ENCODE peak calls at places on chromosomes 6 and 20, in ten cellular contexts. D, B, Q, R, W, S, Z, C, H and Y are unnamed samples.

GRCh38 chr6:122610690-122611455 is 668 bp downstream of the PKIB start:
- DNase-seq in R (no peak), B (peak), S (no peak), C (peak), W (peak), Z (peak), Q (no peak), H (no peak), D (peak), Y (peak)

GRCh38 chr6:3601570-3601969 is 144.7 kb upstream of the SLC22A23 start:
- DNase-seq in W (no peak), D (no peak), R (no peak), Q (no peak), S (no peak), B (no peak), H (no peak), C (no peak), Z (no peak), Y (no peak)

GRCh38 chr20:57089701-57090144 is 176.7 kb downstream of the BMP7 start:
- DNase-seq in R (peak), C (peak), B (peak), Q (no peak), D (peak), H (peak), Z (no peak), S (no peak), W (peak), Y (no peak)

GRCh38 chr6:131978522-131978921 is 27.4 kb upstream of the CCN2 start:
- DNase-seq in Z (no peak), C (no peak), R (no peak), D (no peak), Q (no peak), H (no peak), S (no peak), W (no peak), B (no peak), Y (no peak)

GRCh38 chr20:33840759-33841438 is 29.8 kb downstream of the CHMP4B start:
- DNase-seq in C (no peak), Z (no peak), Q (no peak), B (no peak), S (no peak), D (no peak), W (no peak), R (no peak), H (no peak), Y (no peak)

GRCh38 chr6:167930300-167930699 is 67.2 kb upstream of the KIF25 start:
- DNase-seq in B (no peak), H (no peak), D (no peak), S (peak), Z (no peak), R (peak), Q (no peak), W (no peak), C (no peak), Y (no peak)

GRCh38 chr20:25059487-25059820 is 1.5 kb upstream of the ACSS1 start:
- DNase-seq in S (no peak), C (no peak), D (no peak), R (no peak), Q (no peak), Z (no peak), B (no peak), W (no peak), H (no peak), Y (no peak)

GRCh38 chr20:12597491-12597890 is 411.3 kb upstream of the SPTLC3 start:
- DNase-seq in B (no peak), R (no peak), Q (no peak), C (no peak), S (no peak), Z (no peak), W (no peak), H (no peak), D (no peak), Y (no peak)

GRCh38 chr20:46308258-46309157 is at the start of gene CDH22:
- DNase-seq in C (no peak), W (no peak), Z (peak), Q (peak), H (no peak), S (no peak), R (peak), D (peak), B (no peak), Y (no peak)

GRCh38 chr20:16179919-16180318 is 393.3 kb downstream of the KIF16B start:
- DNase-seq in H (no peak), Q (no peak), B (no peak), S (no peak), D (no peak), R (no peak), Z (no peak), C (no peak), W (no peak), Y (no peak)

GRCh38 chr20:43824699-43825402 is 89.8 kb upstream of the TOX2 start:
- DNase-seq in Z (no peak), C (no peak), R (peak), B (no peak), S (peak), Q (peak), W (no peak), H (no peak), D (peak), Y (no peak)

GRCh38 chr20:50992733-50993457 is 30.0 kb downstream of the KCNG1 start:
- DNase-seq in D (peak), S (peak), Z (peak), C (peak), R (peak), Q (peak), H (peak), W (no peak), B (peak), Y (no peak)

GRCh38 chr6:46113370-46113769 is 16.4 kb upstream of the ENPP4 start:
- DNase-seq in Q (no peak), B (no peak), S (no peak), D (no peak), W (no peak), H (no peak), C (no peak), R (no peak), Z (peak), Y (no peak)

GRCh38 chr6:582370-582769 is 74.5 kb downstream of the HUS1B start:
- DNase-seq in B (no peak), D (peak), S (no peak), W (no peak), H (no peak), Q (no peak), Z (no peak), R (peak), C (no peak), Y (no peak)

GRCh38 chr20:53852025-53852424 is 218.4 kb downstream of the BCAS1 start:
- DNase-seq in D (no peak), B (no peak), Z (no peak), H (no peak), W (no peak), C (no peak), R (no peak), Q (no peak), S (no peak), Y (no peak)

GRCh38 chr20:37577972-37578371 is 50.3 kb upstream of the BLCAP start:
- DNase-seq in Z (no peak), R (no peak), S (no peak), B (no peak), C (no peak), H (no peak), Q (no peak), D (no peak), W (no peak), Y (no peak)